ENCODE peak calls at places on chromosomes 6 and 20, in nine cellular contexts. P is brain microvascular endothelial cell; C is CD8-positive, alpha-beta T cell; B is GM06990; Q is naive thymus-derived CD4-positive, alpha-beta T cell; J is Panc1; V is fibroblast of lung; R is spleen; T is H9. H is an unnamed sample. For H3K27me3, the result is how much of the 10 kb centered on the place peaks cover.

GRCh38 chr6:167499161-167499660 is 174.3 kb downstream of the TTLL2 start:
- DNase-seq in P (no peak), C (no peak), B (no peak), Q (no peak), J (no peak), V (no peak), R (no peak), T (no peak), H (no peak)

GRCh38 chr6:168515376-168515775 is 74.4 kb downstream of the SMOC2 start:
- DNase-seq in P (no peak), C (no peak), B (no peak), Q (no peak), J (no peak), V (no peak), R (no peak), T (peak), H (no peak)

GRCh38 chr6:43171284-43172126 is 436 bp downstream of the SRF start:
- DNase-seq in P (no peak), C (peak), B (peak), Q (no peak), J (no peak), V (no peak), R (no peak), T (no peak), H (peak)

GRCh38 chr6:2816158-2816557 is 25.5 kb downstream of the SERPINB1 start:
- DNase-seq in P (no peak), C (no peak), B (no peak), Q (no peak), J (no peak), V (no peak), R (no peak), T (no peak), H (no peak)

GRCh38 chr6:12265795-12266194 is 24.4 kb upstream of the EDN1 start:
- DNase-seq in P (peak), C (no peak), B (no peak), Q (no peak), J (no peak), V (peak), R (no peak), T (no peak), H (no peak)

GRCh38 chr6:119717942-119718341 is 368.4 kb upstream of the MAN1A1 start:
- DNase-seq in P (no peak), C (no peak), B (no peak), Q (no peak), J (no peak), V (no peak), R (no peak), T (no peak), H (no peak)

GRCh38 chr6:71321344-71321743 is 32.7 kb downstream of the OGFRL1 start:
- DNase-seq in P (no peak), C (no peak), B (no peak), Q (no peak), J (no peak), V (no peak), R (no peak), T (no peak), H (no peak)

GRCh38 chr6:135089901-135090300 is 35.3 kb upstream of the HBS1L start:
- DNase-seq in P (no peak), C (no peak), B (no peak), Q (no peak), J (no peak), V (no peak), R (no peak), T (no peak), H (no peak)

GRCh38 chr6:108492131-108492766 is 68.5 kb upstream of the FOXO3 start:
- DNase-seq in P (peak), C (no peak), B (peak), Q (no peak), J (peak), V (peak), R (no peak), T (no peak), H (no peak)

GRCh38 chr20:38722708-38723068 is 1.6 kb upstream of the SLC32A1 start:
- DNase-seq in P (no peak), C (no peak), B (no peak), Q (no peak), J (no peak), V (no peak), R (no peak), T (peak), H (no peak)
- H3K27me3 ChIP-seq in P (half or more), C (under half), B (under half), Q (under half), J (under half), V (half or more), R (half or more), T (half or more), H (half or more)

DNA sequence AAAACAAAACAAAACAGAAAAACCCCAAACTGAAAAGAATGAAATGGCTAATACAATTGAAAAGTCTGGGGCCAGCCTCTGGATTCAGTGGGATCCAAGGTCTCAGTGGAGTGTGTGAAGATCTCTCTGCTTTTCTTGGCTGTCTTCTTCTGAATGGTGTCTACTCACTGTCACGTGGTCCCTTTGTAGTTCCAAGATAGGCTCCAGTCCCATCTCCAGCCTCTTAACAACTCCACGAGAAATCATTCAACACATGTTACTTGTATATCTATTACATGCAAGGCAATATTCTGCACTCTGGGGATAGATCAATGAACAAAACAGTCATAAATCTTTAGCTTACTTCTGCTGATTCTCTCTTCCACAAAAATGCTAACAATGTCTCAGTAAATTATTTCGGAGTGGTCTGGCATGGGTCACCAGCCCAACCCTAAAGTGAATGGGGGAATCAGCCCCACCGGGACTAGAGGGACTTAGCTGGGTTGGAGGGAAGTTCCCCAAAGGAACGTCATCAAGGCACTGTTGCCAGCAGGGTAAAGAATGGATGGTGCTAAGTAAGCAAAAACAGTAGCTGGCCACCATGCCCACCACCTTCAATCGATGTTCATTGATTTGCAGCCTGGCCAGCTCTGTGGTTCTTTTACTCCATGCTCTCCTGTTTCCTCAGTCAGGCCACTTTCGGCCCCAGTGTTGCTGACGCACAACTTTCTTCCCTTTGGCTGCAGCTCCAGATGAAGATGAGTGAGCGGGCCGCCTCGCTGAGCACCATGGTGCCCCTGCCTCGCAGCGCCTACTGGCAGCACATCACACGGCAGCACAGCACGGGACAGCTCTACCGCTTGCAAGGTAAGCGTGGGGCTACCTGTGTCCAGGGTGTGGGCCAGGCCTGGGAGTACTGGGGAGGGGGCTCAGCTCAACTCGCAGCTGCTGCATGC is 167.6 kb downstream of the DOK5 start:
- DNase-seq in P (no peak), C (no peak), B (no peak), Q (no peak), J (no peak), V (peak), R (no peak), T (no peak), H (no peak)
- H3K27me3 ChIP-seq in P (under half), C (under half), B (under half), Q (under half), J (under half), V (under half), R (under half), T (under half), H (under half)

GRCh38 chr20:48527771-48528170 is 300.0 kb downstream of the PREX1 start:
- DNase-seq in P (no peak), C (no peak), B (no peak), Q (no peak), J (no peak), V (no peak), R (no peak), T (no peak), H (no peak)
- H3K27me3 ChIP-seq in P (under half), C (under half), B (under half), Q (under half), J (under half), V (under half), R (under half), T (under half), H (under half)

GRCh38 chr20:22563062-22563965 is 21.1 kb downstream of the FOXA2 start:
- DNase-seq in P (no peak), C (no peak), B (no peak), Q (no peak), J (no peak), V (no peak), R (no peak), T (no peak), H (no peak)
- H3K27me3 ChIP-seq in P (half or more), C (under half), B (under half), Q (under half), J (under half), V (under half), R (half or more), T (half or more), H (under half)

H was measured in CD8-positive, alpha-beta memory T cell.